ENCODE peak calls at places on chromosomes 3 and 15, in nine cellular contexts. N is Caco-2, B is T-cell, L is psoas muscle, I is HFFc6, M is brain pericyte, G is T-helper 9 cell, Z is substantia nigra, D is KBM-7. H is an unnamed sample.

GRCh38 chr15:70701891-70702568 is 61.3 kb downstream of the UACA start:
- DNase-seq in G (no peak), Z (no peak), L (peak; percentile 46), I (peak; percentile 63), N (no peak), B (no peak), D (no peak), M (peak; percentile 54), H (peak; percentile 33)

GRCh38 chr3:141477224-141477623 is 9.6 kb upstream of the RASA2 start:
- DNase-seq in N (no peak), I (peak; percentile 90), L (no peak), B (no peak), D (no peak), G (no peak), Z (no peak), M (no peak), H (no peak)

GRCh38 chr3:9157651-9158383 is 91.6 kb downstream of the SRGAP3 start:
- DNase-seq in I (no peak), N (no peak), Z (no peak), B (no peak), D (no peak), M (no peak), L (no peak), G (no peak), H (no peak)

GRCh38 chr3:139093840-139094239 is 49.1 kb upstream of the PRR23C start:
- DNase-seq in N (no peak), Z (no peak), I (no peak), D (no peak), M (no peak), L (no peak), B (no peak), G (no peak), H (no peak)

GRCh38 chr15:47466357-47466756 is 250.9 kb upstream of the SEMA6D start:
- DNase-seq in L (no peak), B (no peak), I (peak; percentile 72), Z (no peak), M (no peak), D (no peak), N (no peak), G (no peak), H (no peak)

GRCh38 chr3:163817015-163817414 is 1261.3 kb downstream of the SI start:
- DNase-seq in M (no peak), Z (no peak), B (no peak), N (no peak), I (no peak), L (no peak), G (no peak), D (no peak), H (no peak)

GRCh38 chr15:64521726-64522164 is 61.4 kb downstream of the ZNF609 start:
- DNase-seq in M (no peak), I (peak; percentile 66), D (peak; percentile 51), B (no peak), Z (peak; percentile 19), L (no peak), N (peak; percentile 70), G (no peak), H (no peak)

GRCh38 chr15:40766194-40766830 is 2.4 kb downstream of the GCHFR start:
- DNase-seq in G (no peak), Z (no peak), M (no peak), D (no peak), I (peak; percentile 38), L (no peak), N (no peak), B (no peak), H (no peak)

GRCh38 chr15:29888651-29889050 is 66.4 kb upstream of the TJP1 start:
- DNase-seq in Z (no peak), G (no peak), N (peak; percentile 9), I (peak; percentile 40), B (no peak), D (no peak), L (no peak), M (no peak), H (peak; percentile 62)

GRCh38 chr15:31499953-31500808 is 173.5 kb downstream of the KLF13 start:
- DNase-seq in I (no peak), G (no peak), M (no peak), N (no peak), L (no peak), B (no peak), Z (no peak), D (peak; percentile 12), H (no peak)

GRCh38 chr15:89885611-89886010 is 8.2 kb downstream of the AP3S2 start:
- DNase-seq in I (peak; percentile 4), G (no peak), Z (no peak), M (no peak), D (no peak), B (no peak), L (no peak), N (no peak), H (no peak)

GRCh38 chr15:40764766-40765136 is 883 bp downstream of the GCHFR start:
- DNase-seq in D (peak; percentile 38), G (no peak), L (peak; percentile 35), B (no peak), I (no peak), M (no peak), N (no peak), Z (no peak), H (no peak)

GRCh38 chr15:82808634-82809041 is 790 bp upstream of the WHAMM start:
- DNase-seq in M (no peak), G (no peak), D (no peak), B (no peak), I (no peak), Z (no peak), L (no peak), N (peak; percentile 9), H (no peak)

GRCh38 chr15:28981351-28981720 is 95.6 kb downstream of the APBA2 start:
- DNase-seq in D (no peak), N (no peak), M (no peak), G (no peak), B (no peak), I (no peak), Z (no peak), L (no peak), H (no peak)

GRCh38 chr3:10219737-10220136 is 28.5 kb upstream of the TATDN2 start:
- DNase-seq in M (no peak), Z (no peak), N (no peak), B (no peak), D (no peak), G (no peak), I (no peak), L (no peak), H (no peak)

GRCh38 chr3:106242779-106243178 is 374.0 kb upstream of the CBLB start:
- DNase-seq in I (no peak), M (no peak), N (no peak), Z (no peak), B (no peak), L (no peak), G (no peak), D (no peak), H (no peak)

GRCh38 chr3:4264040-4264439 is 39.1 kb upstream of the SETMAR start:
- DNase-seq in D (no peak), B (no peak), L (no peak), M (no peak), G (no peak), N (no peak), I (no peak), Z (no peak), H (no peak)

GRCh38 chr3:188749010-188749617 is 422.7 kb upstream of the TPRG1 start:
- DNase-seq in G (peak; percentile 39), D (peak; percentile 51), N (peak; percentile 13), B (peak; percentile 55), I (no peak), M (peak; percentile 6), L (no peak), Z (no peak), H (no peak)

GRCh38 chr15:42427429-42428223 is 63.3 kb downstream of the ZNF106 start:
- DNase-seq in B (no peak), D (no peak), L (no peak), G (no peak), I (peak; percentile 92), M (no peak), Z (no peak), N (no peak), H (no peak)

GRCh38 chr15:63900306-63900705 is 66.6 kb upstream of the HERC1 start:
- DNase-seq in N (no peak), Z (no peak), L (no peak), I (no peak), B (no peak), D (no peak), M (no peak), G (no peak), H (no peak)

GRCh38 chr3:57127849-57128566 is 37.1 kb downstream of the IL17RD start:
- DNase-seq in N (no peak), G (no peak), D (no peak), B (no peak), Z (no peak), I (peak; percentile 48), M (no peak), L (no peak), H (no peak)

GRCh38 chr3:183149915-183150825 is 12.4 kb downstream of the LAMP3 start:
- DNase-seq in M (no peak), B (no peak), N (no peak), Z (no peak), D (no peak), I (no peak), L (no peak), G (no peak), H (no peak)

GRCh38 chr15:84981711-84982300 is at the start of gene PDE8A:
- DNase-seq in I (peak; percentile 36), M (no peak), D (no peak), B (peak; percentile 26), Z (no peak), G (peak; percentile 52), N (no peak), L (peak; percentile 79), H (no peak)

GRCh38 chr15:81723758-81724157 is 322.1 kb downstream of the MEX3B start:
- DNase-seq in D (no peak), M (no peak), G (no peak), I (no peak), Z (no peak), N (no peak), L (no peak), B (no peak), H (no peak)

GRCh38 chr15:72278737-72279136 is 6.4 kb upstream of the PARP6 start:
- DNase-seq in D (no peak), L (no peak), Z (no peak), B (no peak), N (no peak), M (no peak), I (no peak), G (no peak), H (no peak)

GRCh38 chr3:147007736-147008245 is 398.6 kb downstream of the ZIC4 start:
- DNase-seq in I (no peak), D (no peak), L (no peak), G (no peak), N (no peak), M (no peak), B (no peak), Z (no peak), H (no peak)

GRCh38 chr3:23601020-23601822 is 204.5 kb upstream of the UBE2E1 start:
- DNase-seq in L (no peak), Z (no peak), B (no peak), G (no peak), N (no peak), D (no peak), M (no peak), I (no peak), H (no peak)

GRCh38 chr15:52288051-52288942 is 7.3 kb downstream of the MYO5C start:
- DNase-seq in N (peak; percentile 82), D (no peak), G (no peak), B (no peak), L (no peak), Z (no peak), I (no peak), M (no peak), H (no peak)

GRCh38 chr15:101710806-101711205 is 13.5 kb downstream of the TARS3 start:
- DNase-seq in L (no peak), I (peak; percentile 49), B (no peak), D (no peak), G (no peak), N (peak; percentile 58), M (no peak), Z (no peak), H (no peak)

GRCh38 chr3:149647812-149648211 is 10.0 kb downstream of the WWTR1 start:
- DNase-seq in D (no peak), B (no peak), L (no peak), I (no peak), M (no peak), G (no peak), N (no peak), Z (no peak), H (no peak)

GRCh38 chr3:131193671-131194291 is 167.1 kb downstream of the NEK11 start:
- DNase-seq in L (no peak), D (peak; percentile 12), Z (no peak), B (no peak), N (no peak), M (no peak), I (peak; percentile 25), G (no peak), H (no peak)